ENCODE peak calls at places on chromosome 1, in four cellular contexts. N, A, H and D are unnamed samples.

GRCh38 chr1:166884040-166884642 is 8.1 kb upstream of the TADA1 start:
- DNase-seq in N (peak), A (no peak), H (no peak), D (peak)

GRCh38 chr1:9520411-9520810 is 18.9 kb upstream of the SLC25A33 start:
- DNase-seq in N (no peak), A (no peak), H (no peak), D (no peak)

GRCh38 chr1:31299365-31299764 is 2.5 kb downstream of the ZCCHC17 start:
- DNase-seq in N (peak), A (no peak), H (no peak), D (no peak)

GRCh38 chr1:234743866-234744581 is 134.0 kb upstream of the IRF2BP2 start:
- DNase-seq in N (no peak), A (no peak), H (no peak), D (no peak)

GRCh38 chr1:55534565-55535091 is 319.5 kb upstream of the USP24 start:
- DNase-seq in N (no peak), A (no peak), H (peak), D (no peak)

GRCh38 chr1:12059722-12060464 is 3.2 kb upstream of the TNFRSF8 start:
- DNase-seq in N (no peak), A (no peak), H (no peak), D (no peak)

GRCh38 chr1:44947060-44947773 is 39.2 kb downstream of the EIF2B3 start:
- DNase-seq in N (no peak), A (no peak), H (no peak), D (no peak)

GRCh38 chr1:9590945-9591668 is 2.4 kb downstream of the TMEM201 start:
- DNase-seq in N (no peak), A (no peak), H (no peak), D (no peak)

GRCh38 chr1:247528812-247529474 is 7.3 kb downstream of the OR2C3 start:
- DNase-seq in N (no peak), A (no peak), H (no peak), D (no peak)

GRCh38 chr1:241007668-241008067 is 349.3 kb downstream of the RGS7 start:
- DNase-seq in N (no peak), A (no peak), H (no peak), D (no peak)

GRCh38 chr1:17355898-17356297 is 16.1 kb upstream of the PADI6 start:
- DNase-seq in N (no peak), A (no peak), H (no peak), D (no peak)

GRCh38 chr1:5577255-5578040 is 414.8 kb downstream of the NPHP4 start:
- DNase-seq in N (no peak), A (no peak), H (no peak), D (no peak)

GRCh38 chr1:31234870-31235269 is 4.8 kb downstream of the NKAIN1 start:
- DNase-seq in N (no peak), A (no peak), H (no peak), D (no peak)

GRCh38 chr1:173224280-173224886 is 17.3 kb upstream of the TNFSF4 start:
- DNase-seq in N (no peak), A (no peak), H (no peak), D (no peak)

GRCh38 chr1:2283371-2283990 is 55.4 kb downstream of the SKI start:
- DNase-seq in N (no peak), A (no peak), H (no peak), D (no peak)

GRCh38 chr1:61053712-61054608 is 28.4 kb upstream of the NFIA start:
- DNase-seq in N (peak), A (no peak), H (no peak), D (no peak)

GRCh38 chr1:1847501-1848289 is 43.2 kb downstream of the GNB1 start:
- DNase-seq in N (no peak), A (no peak), H (no peak), D (no peak)

GRCh38 chr1:198904356-198904755 is 265.5 kb downstream of the PTPRC start:
- DNase-seq in N (no peak), A (no peak), H (no peak), D (no peak)

GRCh38 chr1:111222308-111223125 is 5.0 kb upstream of the CHI3L2 start:
- DNase-seq in N (peak), A (peak), H (peak), D (peak)

GRCh38 chr1:202836616-202837403 is 26.1 kb downstream of the PCAT6 start:
- DNase-seq in N (no peak), A (no peak), H (no peak), D (no peak)

DNA sequence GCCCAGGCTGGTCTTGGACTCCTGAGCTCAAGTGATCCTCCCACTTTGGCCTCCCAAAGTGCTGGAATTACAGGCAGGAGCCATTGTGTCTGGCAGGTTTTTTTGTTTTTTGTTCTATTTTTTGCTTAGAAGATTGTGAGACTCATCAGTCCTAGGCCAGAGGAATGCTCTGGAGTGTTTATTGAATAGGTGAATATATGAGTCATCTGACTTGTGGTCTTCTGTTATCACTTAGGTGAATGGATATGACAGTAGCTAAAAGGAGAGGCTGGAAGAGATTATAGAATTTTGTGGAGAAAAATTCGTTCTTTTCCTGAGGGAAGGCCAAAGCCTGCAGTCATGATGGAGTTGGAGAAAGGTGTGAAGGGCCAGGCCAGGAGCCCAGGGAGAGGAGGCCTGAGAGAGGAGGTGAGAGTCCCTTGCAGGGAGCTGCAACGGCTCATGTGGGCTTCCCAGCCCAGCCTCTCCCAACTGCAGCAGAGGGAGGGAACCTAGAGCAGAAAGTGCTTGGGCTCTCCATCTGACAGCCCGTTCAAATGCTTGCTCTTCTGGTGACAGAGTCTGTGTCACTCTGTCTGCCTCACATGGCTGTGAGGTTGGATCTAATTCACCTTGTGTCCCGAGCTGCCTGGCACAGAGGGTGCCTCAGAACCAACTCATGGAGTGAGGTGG is 31.6 kb upstream of the ACOT11 start:
- DNase-seq in N (no peak), A (no peak), H (peak), D (no peak)
- TF ChIP-seq CHD4 in N (no peak), A (no peak), H (no peak), D (no peak)

GRCh38 chr1:41811978-41812852 is 106.5 kb downstream of the HIVEP3 start:
- DNase-seq in N (peak), A (no peak), H (peak), D (peak)

GRCh38 chr1:41809716-41810115 is 109.0 kb downstream of the HIVEP3 start:
- DNase-seq in N (no peak), A (no peak), H (no peak), D (no peak)

GRCh38 chr1:41813220-41813619 is 105.5 kb downstream of the HIVEP3 start:
- DNase-seq in N (no peak), A (no peak), H (no peak), D (no peak)

GRCh38 chr1:41810446-41810845 is 108.3 kb downstream of the HIVEP3 start:
- DNase-seq in N (peak), A (no peak), H (no peak), D (peak)

GRCh38 chr1:41811051-41811795 is 107.5 kb downstream of the HIVEP3 start:
- DNase-seq in N (no peak), A (no peak), H (no peak), D (no peak)
- TF ChIP-seq JUNB in N (no peak), A (no peak), H (no peak), D (no peak)

GRCh38 chr1:156123356-156124196 is 9.1 kb downstream of the LMNA start:
- DNase-seq in N (peak), A (peak), H (peak), D (peak)

GRCh38 chr1:156126043-156126700 is 11.7 kb downstream of the LMNA start:
- DNase-seq in N (peak), A (no peak), H (peak), D (peak)

GRCh38 chr1:156122519-156123355 is 8.2 kb downstream of the LMNA start:
- DNase-seq in N (peak), A (no peak), H (peak), D (peak)

GRCh38 chr1:156126701-156127534 is 12.4 kb downstream of the LMNA start:
- DNase-seq in N (peak), A (peak), H (no peak), D (no peak)

DNA sequence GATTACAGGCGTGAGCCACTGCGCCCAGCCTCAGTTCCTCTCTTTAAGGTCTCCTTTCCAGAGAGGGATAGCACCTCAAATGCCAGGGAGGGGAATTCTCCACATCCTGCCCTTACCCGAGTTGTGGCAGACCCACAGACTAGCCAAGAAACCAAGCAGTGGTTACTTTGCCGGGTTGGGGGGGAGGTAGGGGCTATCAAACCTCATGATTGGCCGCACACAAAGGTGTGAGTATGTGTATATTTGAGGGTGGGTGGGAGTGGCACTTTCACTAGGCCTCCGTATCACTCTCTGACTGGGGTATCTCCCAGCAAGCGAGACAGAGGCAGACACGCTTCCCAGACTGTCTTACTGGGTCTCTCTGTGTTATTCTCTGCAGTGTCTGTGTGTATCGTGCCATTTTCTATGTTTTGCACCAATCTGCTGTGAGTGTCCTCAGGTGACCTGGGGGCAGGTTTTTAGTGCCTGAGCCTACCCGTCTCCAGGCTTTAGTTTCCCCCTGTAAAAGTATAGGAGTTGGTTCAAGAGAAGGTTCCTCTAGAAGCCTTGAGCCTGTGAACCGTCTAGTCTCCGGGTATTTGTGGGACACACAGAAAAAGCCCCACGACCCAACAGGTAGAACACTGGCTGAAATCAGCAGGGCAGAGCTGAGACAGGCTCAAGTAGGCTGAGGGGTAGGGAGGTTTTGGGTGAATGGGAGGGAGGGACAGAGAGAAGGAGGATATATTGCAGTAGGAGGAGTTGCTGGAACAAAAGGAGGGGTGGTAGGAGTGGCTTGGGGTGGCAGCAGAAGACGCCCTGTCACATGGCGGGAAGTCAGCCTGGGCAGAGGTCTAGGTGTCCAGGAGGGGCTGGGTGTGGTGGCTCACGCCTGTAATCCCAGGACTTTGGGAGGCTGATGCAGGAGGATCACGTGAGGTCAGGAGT is 10.3 kb downstream of the LMNA start:
- DNase-seq in N (peak), A (peak), H (no peak), D (no peak)
- TF ChIP-seq POLR2A in N (peak), A (no peak), H (no peak), D (no peak)

GRCh38 chr1:115036814-115037535 is 7.3 kb downstream of the TSHB start:
- DNase-seq in N (peak), A (no peak), H (peak), D (no peak)

GRCh38 chr1:115040501-115040900 is 10.9 kb downstream of the TSHB start:
- DNase-seq in N (peak), A (no peak), H (no peak), D (no peak)

GRCh38 chr1:115041654-115042053 is 12.0 kb downstream of the TSHB start:
- DNase-seq in N (no peak), A (no peak), H (peak), D (peak)
- TF ChIP-seq CHD4 in N (no peak), A (no peak), H (no peak), D (no peak)